ENCODE peak calls at places on chromosomes 12 and 14, in four cellular contexts. One of them, this sample, is unnamed.

GRCh38 chr12:18899678-18900317 is 161.9 kb downstream of the CAPZA3 start:
- DNase-seq in nucleus accumbens: no peak
- DNase-seq in stimulated activated CD4-positive, alpha-beta T cell treated with anti-CD3 and anti-CD28 coated beads, Interleukin-12 subunit alpha, Interleukin-12 subunit beta, amount 100 ng/mL, for 4 hours: no peak
- DNase-seq in non-pigmented ciliary epithelial cell: no peak
- DNase-seq in this sample: no peak

GRCh38 chr12:11307143-11307542 is 3.1 kb downstream of the PRB4 start:
- DNase-seq in non-pigmented ciliary epithelial cell: peak
- DNase-seq in nucleus accumbens: no peak
- DNase-seq in stimulated activated CD4-positive, alpha-beta T cell treated with anti-CD3 and anti-CD28 coated beads, Interleukin-12 subunit alpha, Interleukin-12 subunit beta, amount 100 ng/mL, for 4 hours: no peak
- DNase-seq in this sample: no peak

GRCh38 chr12:108734200-108734906 is 3.0 kb upstream of the CORO1C start:
- DNase-seq in non-pigmented ciliary epithelial cell: peak
- DNase-seq in nucleus accumbens: no peak
- DNase-seq in stimulated activated CD4-positive, alpha-beta T cell treated with anti-CD3 and anti-CD28 coated beads, Interleukin-12 subunit alpha, Interleukin-12 subunit beta, amount 100 ng/mL, for 4 hours: no peak
- DNase-seq in this sample: no peak

GRCh38 chr12:62861157-62861535 is 73.8 kb downstream of the PPM1H start:
- DNase-seq in nucleus accumbens: no peak
- DNase-seq in non-pigmented ciliary epithelial cell: no peak
- DNase-seq in stimulated activated CD4-positive, alpha-beta T cell treated with anti-CD3 and anti-CD28 coated beads, Interleukin-12 subunit alpha, Interleukin-12 subunit beta, amount 100 ng/mL, for 4 hours: no peak
- DNase-seq in this sample: no peak

GRCh38 chr12:58167622-58168021 is 226.3 kb downstream of the ATP23 start:
- DNase-seq in non-pigmented ciliary epithelial cell: no peak
- DNase-seq in nucleus accumbens: no peak
- DNase-seq in stimulated activated CD4-positive, alpha-beta T cell treated with anti-CD3 and anti-CD28 coated beads, Interleukin-12 subunit alpha, Interleukin-12 subunit beta, amount 100 ng/mL, for 4 hours: no peak
- DNase-seq in this sample: no peak

GRCh38 chr12:3777206-3777809 is 24.4 kb upstream of the CRACR2A start:
- DNase-seq in nucleus accumbens: no peak
- DNase-seq in non-pigmented ciliary epithelial cell: no peak
- DNase-seq in stimulated activated CD4-positive, alpha-beta T cell treated with anti-CD3 and anti-CD28 coated beads, Interleukin-12 subunit alpha, Interleukin-12 subunit beta, amount 100 ng/mL, for 4 hours: no peak
- DNase-seq in this sample: no peak

GRCh38 chr14:93107383-93107782 is 8.3 kb downstream of the ITPK1 start:
- DNase-seq in stimulated activated CD4-positive, alpha-beta T cell treated with anti-CD3 and anti-CD28 coated beads, Interleukin-12 subunit alpha, Interleukin-12 subunit beta, amount 100 ng/mL, for 4 hours: no peak
- DNase-seq in non-pigmented ciliary epithelial cell: no peak
- DNase-seq in nucleus accumbens: no peak
- DNase-seq in this sample: no peak

GRCh38 chr12:6067152-6067916 is 57.1 kb downstream of the VWF start:
- DNase-seq in stimulated activated CD4-positive, alpha-beta T cell treated with anti-CD3 and anti-CD28 coated beads, Interleukin-12 subunit alpha, Interleukin-12 subunit beta, amount 100 ng/mL, for 4 hours: no peak
- DNase-seq in nucleus accumbens: no peak
- DNase-seq in non-pigmented ciliary epithelial cell: no peak
- DNase-seq in this sample: no peak

GRCh38 chr14:21106191-21106505 is 5.3 kb downstream of the TMEM253 start:
- DNase-seq in non-pigmented ciliary epithelial cell: no peak
- DNase-seq in stimulated activated CD4-positive, alpha-beta T cell treated with anti-CD3 and anti-CD28 coated beads, Interleukin-12 subunit alpha, Interleukin-12 subunit beta, amount 100 ng/mL, for 4 hours: no peak
- DNase-seq in nucleus accumbens: no peak
- DNase-seq in this sample: no peak

GRCh38 chr14:68979722-68980552 is 835 bp upstream of the ACTN1 start:
- DNase-seq in non-pigmented ciliary epithelial cell: no peak
- DNase-seq in stimulated activated CD4-positive, alpha-beta T cell treated with anti-CD3 and anti-CD28 coated beads, Interleukin-12 subunit alpha, Interleukin-12 subunit beta, amount 100 ng/mL, for 4 hours: no peak
- DNase-seq in nucleus accumbens: no peak
- DNase-seq in this sample: peak

GRCh38 chr12:80858356-80858755 is 79.4 kb downstream of the LIN7A start:
- DNase-seq in non-pigmented ciliary epithelial cell: no peak
- DNase-seq in stimulated activated CD4-positive, alpha-beta T cell treated with anti-CD3 and anti-CD28 coated beads, Interleukin-12 subunit alpha, Interleukin-12 subunit beta, amount 100 ng/mL, for 4 hours: no peak
- DNase-seq in nucleus accumbens: no peak
- DNase-seq in this sample: no peak

GRCh38 chr12:110693731-110694130 is 4.8 kb upstream of the HVCN1 start:
- DNase-seq in non-pigmented ciliary epithelial cell: no peak
- DNase-seq in stimulated activated CD4-positive, alpha-beta T cell treated with anti-CD3 and anti-CD28 coated beads, Interleukin-12 subunit alpha, Interleukin-12 subunit beta, amount 100 ng/mL, for 4 hours: no peak
- DNase-seq in nucleus accumbens: no peak
- DNase-seq in this sample: no peak

GRCh38 chr14:99213603-99214002 is 58.4 kb downstream of the BCL11B start:
- DNase-seq in non-pigmented ciliary epithelial cell: no peak
- DNase-seq in stimulated activated CD4-positive, alpha-beta T cell treated with anti-CD3 and anti-CD28 coated beads, Interleukin-12 subunit alpha, Interleukin-12 subunit beta, amount 100 ng/mL, for 4 hours: no peak
- DNase-seq in nucleus accumbens: no peak
- DNase-seq in this sample: no peak

GRCh38 chr14:49173765-49174373 is 412.3 kb downstream of the RPS29 start:
- DNase-seq in non-pigmented ciliary epithelial cell: peak
- DNase-seq in nucleus accumbens: no peak
- DNase-seq in stimulated activated CD4-positive, alpha-beta T cell treated with anti-CD3 and anti-CD28 coated beads, Interleukin-12 subunit alpha, Interleukin-12 subunit beta, amount 100 ng/mL, for 4 hours: no peak
- DNase-seq in this sample: no peak

GRCh38 chr14:62436256-62436655 is 609.0 kb downstream of the KCNH5 start:
- DNase-seq in nucleus accumbens: no peak
- DNase-seq in stimulated activated CD4-positive, alpha-beta T cell treated with anti-CD3 and anti-CD28 coated beads, Interleukin-12 subunit alpha, Interleukin-12 subunit beta, amount 100 ng/mL, for 4 hours: no peak
- DNase-seq in non-pigmented ciliary epithelial cell: no peak
- DNase-seq in this sample: no peak

GRCh38 chr12:115943630-115944391 is 333.7 kb downstream of the MED13L start:
- DNase-seq in nucleus accumbens: peak
- DNase-seq in stimulated activated CD4-positive, alpha-beta T cell treated with anti-CD3 and anti-CD28 coated beads, Interleukin-12 subunit alpha, Interleukin-12 subunit beta, amount 100 ng/mL, for 4 hours: no peak
- DNase-seq in non-pigmented ciliary epithelial cell: no peak
- DNase-seq in this sample: peak

GRCh38 chr12:106712768-106713167 is 61.7 kb upstream of the RIC8B start:
- DNase-seq in nucleus accumbens: no peak
- DNase-seq in non-pigmented ciliary epithelial cell: no peak
- DNase-seq in stimulated activated CD4-positive, alpha-beta T cell treated with anti-CD3 and anti-CD28 coated beads, Interleukin-12 subunit alpha, Interleukin-12 subunit beta, amount 100 ng/mL, for 4 hours: no peak
- DNase-seq in this sample: no peak

GRCh38 chr12:88951177-88951576 is 370.9 kb upstream of the KITLG start:
- DNase-seq in stimulated activated CD4-positive, alpha-beta T cell treated with anti-CD3 and anti-CD28 coated beads, Interleukin-12 subunit alpha, Interleukin-12 subunit beta, amount 100 ng/mL, for 4 hours: no peak
- DNase-seq in non-pigmented ciliary epithelial cell: no peak
- DNase-seq in nucleus accumbens: no peak
- DNase-seq in this sample: no peak

GRCh38 chr14:93103392-93104080 is 12.2 kb downstream of the ITPK1 start:
- DNase-seq in nucleus accumbens: no peak
- DNase-seq in non-pigmented ciliary epithelial cell: no peak
- DNase-seq in stimulated activated CD4-positive, alpha-beta T cell treated with anti-CD3 and anti-CD28 coated beads, Interleukin-12 subunit alpha, Interleukin-12 subunit beta, amount 100 ng/mL, for 4 hours: peak
- DNase-seq in this sample: no peak

GRCh38 chr12:31835276-31835882 is 106.6 kb upstream of the AMN1 start:
- DNase-seq in stimulated activated CD4-positive, alpha-beta T cell treated with anti-CD3 and anti-CD28 coated beads, Interleukin-12 subunit alpha, Interleukin-12 subunit beta, amount 100 ng/mL, for 4 hours: no peak
- DNase-seq in non-pigmented ciliary epithelial cell: no peak
- DNase-seq in nucleus accumbens: no peak
- DNase-seq in this sample: no peak

GRCh38 chr12:129101404-129101803 is 248.1 kb downstream of the GLT1D1 start:
- DNase-seq in nucleus accumbens: peak
- DNase-seq in non-pigmented ciliary epithelial cell: no peak
- DNase-seq in stimulated activated CD4-positive, alpha-beta T cell treated with anti-CD3 and anti-CD28 coated beads, Interleukin-12 subunit alpha, Interleukin-12 subunit beta, amount 100 ng/mL, for 4 hours: no peak
- DNase-seq in this sample: no peak

GRCh38 chr12:15535287-15535895 is 213.1 kb downstream of the PTPRO start:
- DNase-seq in nucleus accumbens: no peak
- DNase-seq in non-pigmented ciliary epithelial cell: no peak
- DNase-seq in stimulated activated CD4-positive, alpha-beta T cell treated with anti-CD3 and anti-CD28 coated beads, Interleukin-12 subunit alpha, Interleukin-12 subunit beta, amount 100 ng/mL, for 4 hours: no peak
- DNase-seq in this sample: no peak

GRCh38 chr14:74792249-74793039 is 29.3 kb downstream of the YLPM1 start:
- DNase-seq in nucleus accumbens: no peak
- DNase-seq in non-pigmented ciliary epithelial cell: peak
- DNase-seq in stimulated activated CD4-positive, alpha-beta T cell treated with anti-CD3 and anti-CD28 coated beads, Interleukin-12 subunit alpha, Interleukin-12 subunit beta, amount 100 ng/mL, for 4 hours: no peak
- DNase-seq in this sample: no peak

GRCh38 chr14:22549981-22550670 is 38.9 kb downstream of the DAD1 start:
- DNase-seq in non-pigmented ciliary epithelial cell: no peak
- DNase-seq in nucleus accumbens: no peak
- DNase-seq in stimulated activated CD4-positive, alpha-beta T cell treated with anti-CD3 and anti-CD28 coated beads, Interleukin-12 subunit alpha, Interleukin-12 subunit beta, amount 100 ng/mL, for 4 hours: peak
- DNase-seq in this sample: no peak

GRCh38 chr14:73785336-73785833 is 66.2 kb upstream of the PTGR2 start:
- DNase-seq in non-pigmented ciliary epithelial cell: no peak
- DNase-seq in stimulated activated CD4-positive, alpha-beta T cell treated with anti-CD3 and anti-CD28 coated beads, Interleukin-12 subunit alpha, Interleukin-12 subunit beta, amount 100 ng/mL, for 4 hours: no peak
- DNase-seq in nucleus accumbens: no peak
- DNase-seq in this sample: peak

GRCh38 chr12:42987216-42987631 is 397.7 kb upstream of the PRICKLE1 start:
- DNase-seq in non-pigmented ciliary epithelial cell: no peak
- DNase-seq in nucleus accumbens: no peak
- DNase-seq in stimulated activated CD4-positive, alpha-beta T cell treated with anti-CD3 and anti-CD28 coated beads, Interleukin-12 subunit alpha, Interleukin-12 subunit beta, amount 100 ng/mL, for 4 hours: no peak
- DNase-seq in this sample: no peak

GRCh38 chr12:29930503-29930902 is 146.8 kb upstream of the TMTC1 start:
- DNase-seq in non-pigmented ciliary epithelial cell: no peak
- DNase-seq in nucleus accumbens: no peak
- DNase-seq in stimulated activated CD4-positive, alpha-beta T cell treated with anti-CD3 and anti-CD28 coated beads, Interleukin-12 subunit alpha, Interleukin-12 subunit beta, amount 100 ng/mL, for 4 hours: no peak
- DNase-seq in this sample: no peak

GRCh38 chr14:61438860-61439765 is 117.7 kb downstream of the PRKCH start:
- DNase-seq in stimulated activated CD4-positive, alpha-beta T cell treated with anti-CD3 and anti-CD28 coated beads, Interleukin-12 subunit alpha, Interleukin-12 subunit beta, amount 100 ng/mL, for 4 hours: no peak
- DNase-seq in non-pigmented ciliary epithelial cell: no peak
- DNase-seq in nucleus accumbens: no peak
- DNase-seq in this sample: no peak

GRCh38 chr14:35867280-35867629 is 41.1 kb downstream of the BRMS1L start:
- DNase-seq in non-pigmented ciliary epithelial cell: no peak
- DNase-seq in nucleus accumbens: no peak
- DNase-seq in stimulated activated CD4-positive, alpha-beta T cell treated with anti-CD3 and anti-CD28 coated beads, Interleukin-12 subunit alpha, Interleukin-12 subunit beta, amount 100 ng/mL, for 4 hours: no peak
- DNase-seq in this sample: no peak

GRCh38 chr14:38866461-38866860 is 236.6 kb downstream of the SEC23A start:
- DNase-seq in non-pigmented ciliary epithelial cell: no peak
- DNase-seq in stimulated activated CD4-positive, alpha-beta T cell treated with anti-CD3 and anti-CD28 coated beads, Interleukin-12 subunit alpha, Interleukin-12 subunit beta, amount 100 ng/mL, for 4 hours: no peak
- DNase-seq in nucleus accumbens: no peak
- DNase-seq in this sample: no peak

GRCh38 chr12:44287545-44287944 is 451.7 kb downstream of the TMEM117 start:
- DNase-seq in stimulated activated CD4-positive, alpha-beta T cell treated with anti-CD3 and anti-CD28 coated beads, Interleukin-12 subunit alpha, Interleukin-12 subunit beta, amount 100 ng/mL, for 4 hours: no peak
- DNase-seq in non-pigmented ciliary epithelial cell: peak
- DNase-seq in nucleus accumbens: no peak
- DNase-seq in this sample: no peak